ENCODE peak calls at places on chromosomes 2 and 18, in nine cellular contexts. One of them, this sample, is unnamed.

GRCh38 chr18:78494204-78494603 is 485.4 kb upstream of the SALL3 start:
- DNase-seq in lower lobe of right lung: no peak
- DNase-seq in psoas muscle: no peak
- DNase-seq in neural progenitor cell: no peak
- DNase-seq in AG04449: no peak
- DNase-seq in HCT116: no peak
- DNase-seq in B cell: no peak
- DNase-seq in GM12865: no peak
- DNase-seq in NB4: no peak
- DNase-seq in this sample: no peak

GRCh38 chr2:233369897-233370758 is 15.8 kb downstream of the DGKD start:
- DNase-seq in lower lobe of right lung: no peak
- DNase-seq in psoas muscle: no peak
- DNase-seq in neural progenitor cell: no peak
- DNase-seq in AG04449: no peak
- DNase-seq in HCT116: no peak
- DNase-seq in B cell: no peak
- DNase-seq in GM12865: no peak
- DNase-seq in NB4: no peak
- DNase-seq in this sample: no peak

GRCh38 chr2:145012214-145012670 is 492.3 kb upstream of the ZEB2 start:
- DNase-seq in lower lobe of right lung: no peak
- DNase-seq in psoas muscle: no peak
- DNase-seq in neural progenitor cell: peak; percentile 9
- DNase-seq in AG04449: no peak
- DNase-seq in HCT116: no peak
- DNase-seq in B cell: no peak
- DNase-seq in GM12865: no peak
- DNase-seq in NB4: no peak
- DNase-seq in this sample: no peak

GRCh38 chr2:165115258-165115657 is 88.6 kb downstream of the SCN3A start:
- DNase-seq in lower lobe of right lung: no peak
- DNase-seq in psoas muscle: no peak
- DNase-seq in neural progenitor cell: no peak
- DNase-seq in AG04449: no peak
- DNase-seq in HCT116: no peak
- DNase-seq in B cell: no peak
- DNase-seq in GM12865: no peak
- DNase-seq in NB4: no peak
- DNase-seq in this sample: no peak

GRCh38 chr2:46878886-46879285 is 36.7 kb downstream of the MCFD2 start:
- DNase-seq in lower lobe of right lung: no peak
- DNase-seq in psoas muscle: peak; percentile 43
- DNase-seq in neural progenitor cell: peak; percentile 22
- DNase-seq in AG04449: no peak
- DNase-seq in HCT116: no peak
- DNase-seq in B cell: no peak
- DNase-seq in GM12865: no peak
- DNase-seq in NB4: no peak
- DNase-seq in this sample: no peak

GRCh38 chr2:105328281-105329196 is 996 bp downstream of the TGFBRAP1 start:
- DNase-seq in lower lobe of right lung: no peak
- DNase-seq in psoas muscle: no peak
- DNase-seq in neural progenitor cell: no peak
- DNase-seq in AG04449: no peak
- DNase-seq in HCT116: no peak
- DNase-seq in B cell: no peak
- DNase-seq in GM12865: peak; percentile 69
- DNase-seq in NB4: peak; percentile 52
- DNase-seq in this sample: peak; percentile 43

GRCh38 chr2:203623104-203623503 is 83.3 kb upstream of the CD28 start:
- DNase-seq in lower lobe of right lung: no peak
- DNase-seq in psoas muscle: no peak
- DNase-seq in neural progenitor cell: peak; percentile 17
- DNase-seq in AG04449: peak; percentile 95
- DNase-seq in HCT116: no peak
- DNase-seq in B cell: no peak
- DNase-seq in GM12865: no peak
- DNase-seq in NB4: no peak
- DNase-seq in this sample: no peak

GRCh38 chr2:126645211-126645618 is 10.7 kb upstream of the GYPC start:
- DNase-seq in lower lobe of right lung: no peak
- DNase-seq in psoas muscle: no peak
- DNase-seq in neural progenitor cell: no peak
- DNase-seq in AG04449: no peak
- DNase-seq in HCT116: no peak
- DNase-seq in B cell: no peak
- DNase-seq in GM12865: no peak
- DNase-seq in NB4: no peak
- DNase-seq in this sample: no peak

GRCh38 chr2:75896779-75897366 is 186.2 kb upstream of the GCFC2 start:
- DNase-seq in lower lobe of right lung: no peak
- DNase-seq in psoas muscle: no peak
- DNase-seq in neural progenitor cell: peak; percentile 81
- DNase-seq in AG04449: no peak
- DNase-seq in HCT116: no peak
- DNase-seq in B cell: no peak
- DNase-seq in GM12865: peak; percentile 79
- DNase-seq in NB4: peak; percentile 73
- DNase-seq in this sample: no peak

GRCh38 chr2:109470121-109470921 is 143.4 kb downstream of the SEPTIN10 start:
- DNase-seq in lower lobe of right lung: peak; percentile 43
- DNase-seq in psoas muscle: no peak
- DNase-seq in neural progenitor cell: no peak
- DNase-seq in AG04449: no peak
- DNase-seq in HCT116: peak; percentile 8
- DNase-seq in B cell: no peak
- DNase-seq in GM12865: peak; percentile 49
- DNase-seq in NB4: peak; percentile 99
- DNase-seq in this sample: no peak

GRCh38 chr2:127526940-127527804 is 883 bp upstream of the IWS1 start:
- DNase-seq in lower lobe of right lung: no peak
- DNase-seq in psoas muscle: no peak
- DNase-seq in neural progenitor cell: peak; percentile 58
- DNase-seq in AG04449: no peak
- DNase-seq in HCT116: peak; percentile 31
- DNase-seq in B cell: no peak
- DNase-seq in GM12865: no peak
- DNase-seq in NB4: no peak
- DNase-seq in this sample: no peak

GRCh38 chr2:163934134-163934533 is 198.3 kb upstream of the FIGN start:
- DNase-seq in lower lobe of right lung: no peak
- DNase-seq in psoas muscle: no peak
- DNase-seq in neural progenitor cell: no peak
- DNase-seq in AG04449: no peak
- DNase-seq in HCT116: no peak
- DNase-seq in B cell: no peak
- DNase-seq in GM12865: no peak
- DNase-seq in NB4: no peak
- DNase-seq in this sample: no peak

GRCh38 chr2:233867993-233868532 is at the start of gene MSL3B:
- DNase-seq in lower lobe of right lung: peak; percentile 58
- DNase-seq in psoas muscle: peak; percentile 26
- DNase-seq in neural progenitor cell: peak; percentile 81
- DNase-seq in AG04449: no peak
- DNase-seq in HCT116: peak; percentile 46
- DNase-seq in B cell: peak; percentile 89
- DNase-seq in GM12865: peak; percentile 79
- DNase-seq in NB4: peak; percentile 75
- DNase-seq in this sample: peak; percentile 53

GRCh38 chr2:196376984-196377877 is 205.9 kb upstream of the STK17B start:
- DNase-seq in lower lobe of right lung: no peak
- DNase-seq in psoas muscle: no peak
- DNase-seq in neural progenitor cell: no peak
- DNase-seq in AG04449: peak; percentile 58
- DNase-seq in HCT116: no peak
- DNase-seq in B cell: no peak
- DNase-seq in GM12865: peak; percentile 90
- DNase-seq in NB4: no peak
- DNase-seq in this sample: no peak

GRCh38 chr2:233976690-233977294 is 59.6 kb downstream of the TRPM8 start:
- DNase-seq in lower lobe of right lung: no peak
- DNase-seq in psoas muscle: no peak
- DNase-seq in neural progenitor cell: peak; percentile 68
- DNase-seq in AG04449: peak; percentile 17
- DNase-seq in HCT116: peak; percentile 62
- DNase-seq in B cell: peak; percentile 50
- DNase-seq in GM12865: peak; percentile 30
- DNase-seq in NB4: peak; percentile 63
- DNase-seq in this sample: no peak

GRCh38 chr2:111054791-111055627 is 65.7 kb upstream of the BCL2L11 start:
- DNase-seq in lower lobe of right lung: no peak
- DNase-seq in psoas muscle: no peak
- DNase-seq in neural progenitor cell: peak; percentile 76
- DNase-seq in AG04449: no peak
- DNase-seq in HCT116: no peak
- DNase-seq in B cell: peak; percentile 41
- DNase-seq in GM12865: peak; percentile 69
- DNase-seq in NB4: no peak
- DNase-seq in this sample: no peak

GRCh38 chr2:182018218-182018617 is 32.6 kb downstream of the PPP1R1C start:
- DNase-seq in lower lobe of right lung: no peak
- DNase-seq in psoas muscle: no peak
- DNase-seq in neural progenitor cell: no peak
- DNase-seq in AG04449: peak; percentile 23
- DNase-seq in HCT116: no peak
- DNase-seq in B cell: no peak
- DNase-seq in GM12865: no peak
- DNase-seq in NB4: no peak
- DNase-seq in this sample: no peak

GRCh38 chr18:40019797-40020392 is 1935.1 kb upstream of the PIK3C3 start:
- DNase-seq in lower lobe of right lung: no peak
- DNase-seq in psoas muscle: no peak
- DNase-seq in neural progenitor cell: no peak
- DNase-seq in AG04449: no peak
- DNase-seq in HCT116: no peak
- DNase-seq in B cell: no peak
- DNase-seq in GM12865: no peak
- DNase-seq in NB4: no peak
- DNase-seq in this sample: no peak

GRCh38 chr18:61731693-61732376 is 161.0 kb downstream of the RNF152 start:
- DNase-seq in lower lobe of right lung: no peak
- DNase-seq in psoas muscle: no peak
- DNase-seq in neural progenitor cell: no peak
- DNase-seq in AG04449: no peak
- DNase-seq in HCT116: no peak
- DNase-seq in B cell: no peak
- DNase-seq in GM12865: no peak
- DNase-seq in NB4: no peak
- DNase-seq in this sample: no peak

GRCh38 chr2:217897816-217898806 is 104.7 kb downstream of the TNS1 start:
- DNase-seq in lower lobe of right lung: peak; percentile 92
- DNase-seq in psoas muscle: peak; percentile 62
- DNase-seq in neural progenitor cell: no peak
- DNase-seq in AG04449: no peak
- DNase-seq in HCT116: no peak
- DNase-seq in B cell: no peak
- DNase-seq in GM12865: no peak
- DNase-seq in NB4: no peak
- DNase-seq in this sample: no peak

GRCh38 chr18:74029161-74029560 is 118.5 kb downstream of the FBXO15 start:
- DNase-seq in lower lobe of right lung: no peak
- DNase-seq in psoas muscle: no peak
- DNase-seq in neural progenitor cell: no peak
- DNase-seq in AG04449: no peak
- DNase-seq in HCT116: no peak
- DNase-seq in B cell: no peak
- DNase-seq in GM12865: no peak
- DNase-seq in NB4: no peak
- DNase-seq in this sample: no peak
- TF ChIP-seq CTCF in lower lobe of right lung: no peak
- TF ChIP-seq CTCF in psoas muscle: no peak
- TF ChIP-seq CTCF in neural progenitor cell: no peak
- TF ChIP-seq CTCF in AG04449: no peak
- TF ChIP-seq CTCF in HCT116: no peak
- TF ChIP-seq CTCF in B cell: peak; percentile 13
- TF ChIP-seq CTCF in GM12865: no peak
- TF ChIP-seq CTCF in NB4: no peak
- TF ChIP-seq CTCF in this sample: no peak

GRCh38 chr2:98822301-98823164 is 91.6 kb upstream of the MGAT4A start:
- DNase-seq in lower lobe of right lung: peak; percentile 81
- DNase-seq in psoas muscle: peak; percentile 53
- DNase-seq in neural progenitor cell: peak; percentile 83
- DNase-seq in AG04449: no peak
- DNase-seq in HCT116: no peak
- DNase-seq in B cell: peak; percentile 82
- DNase-seq in GM12865: no peak
- DNase-seq in NB4: no peak
- DNase-seq in this sample: peak; percentile 64
- TF ChIP-seq CTCF in lower lobe of right lung: peak; percentile 49
- TF ChIP-seq CTCF in psoas muscle: peak; percentile 17
- TF ChIP-seq CTCF in neural progenitor cell: peak; percentile 48
- TF ChIP-seq CTCF in AG04449: no peak
- TF ChIP-seq CTCF in HCT116: no peak
- TF ChIP-seq CTCF in B cell: peak; percentile 39
- TF ChIP-seq CTCF in GM12865: no peak
- TF ChIP-seq CTCF in NB4: no peak
- TF ChIP-seq CTCF in this sample: peak; percentile 53

GRCh38 chr18:44695503-44695902 is 14.8 kb downstream of the SETBP1 start:
- DNase-seq in lower lobe of right lung: no peak
- DNase-seq in psoas muscle: no peak
- DNase-seq in neural progenitor cell: no peak
- DNase-seq in AG04449: no peak
- DNase-seq in HCT116: no peak
- DNase-seq in B cell: no peak
- DNase-seq in GM12865: no peak
- DNase-seq in NB4: no peak
- DNase-seq in this sample: no peak
- TF ChIP-seq CTCF in lower lobe of right lung: no peak
- TF ChIP-seq CTCF in psoas muscle: no peak
- TF ChIP-seq CTCF in neural progenitor cell: no peak
- TF ChIP-seq CTCF in AG04449: no peak
- TF ChIP-seq CTCF in HCT116: no peak
- TF ChIP-seq CTCF in B cell: no peak
- TF ChIP-seq CTCF in GM12865: no peak
- TF ChIP-seq CTCF in NB4: no peak
- TF ChIP-seq CTCF in this sample: no peak

GRCh38 chr2:72222829-72223564 is 75.3 kb upstream of the CYP26B1 start:
- DNase-seq in lower lobe of right lung: no peak
- DNase-seq in psoas muscle: no peak
- DNase-seq in neural progenitor cell: no peak
- DNase-seq in AG04449: peak; percentile 63
- DNase-seq in HCT116: no peak
- DNase-seq in B cell: no peak
- DNase-seq in GM12865: no peak
- DNase-seq in NB4: no peak
- DNase-seq in this sample: no peak

GRCh38 chr2:72214429-72215143 is 66.9 kb upstream of the CYP26B1 start:
- DNase-seq in lower lobe of right lung: no peak
- DNase-seq in psoas muscle: no peak
- DNase-seq in neural progenitor cell: no peak
- DNase-seq in AG04449: peak; percentile 56
- DNase-seq in HCT116: no peak
- DNase-seq in B cell: no peak
- DNase-seq in GM12865: no peak
- DNase-seq in NB4: no peak
- DNase-seq in this sample: no peak

DNA sequence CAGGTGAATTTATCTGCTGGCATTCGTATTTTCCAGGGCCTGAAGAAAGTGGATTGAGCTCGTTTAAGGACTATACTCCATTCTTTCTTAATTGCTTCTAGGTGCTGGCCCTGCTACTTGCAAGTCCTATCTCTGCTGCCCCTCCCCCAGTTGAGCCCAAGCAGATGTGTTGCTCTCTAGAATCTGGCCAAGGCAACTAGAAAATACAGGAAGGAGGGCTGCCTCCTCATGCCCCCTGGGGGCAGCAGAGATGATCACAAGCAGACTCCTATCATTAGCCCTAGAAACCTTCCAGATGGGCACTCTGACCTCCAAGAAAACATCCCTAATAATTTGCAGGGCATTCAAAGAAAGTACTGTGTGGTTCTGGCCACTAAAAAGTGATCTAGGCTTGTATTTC is 72.5 kb upstream of the CYP26B1 start:
- DNase-seq in lower lobe of right lung: no peak
- DNase-seq in psoas muscle: no peak
- DNase-seq in neural progenitor cell: peak; percentile 68
- DNase-seq in AG04449: no peak
- DNase-seq in HCT116: no peak
- DNase-seq in B cell: no peak
- DNase-seq in GM12865: peak; percentile 16
- DNase-seq in NB4: peak; percentile 55
- DNase-seq in this sample: no peak
- TF ChIP-seq CTCF in lower lobe of right lung: no peak
- TF ChIP-seq CTCF in psoas muscle: no peak
- TF ChIP-seq CTCF in neural progenitor cell: peak; percentile 52
- TF ChIP-seq CTCF in AG04449: no peak
- TF ChIP-seq CTCF in HCT116: peak; percentile 53
- TF ChIP-seq CTCF in B cell: no peak
- TF ChIP-seq CTCF in GM12865: no peak
- TF ChIP-seq CTCF in NB4: peak; percentile 71
- TF ChIP-seq CTCF in this sample: no peak

This sample was measured in natural killer cell.